ENCODE peak calls at places on chromosome 5, in eight cellular contexts. D, H, U, N, J, S, O and M are unnamed samples.

GRCh38 chr5:74201334-74202081 is 439.0 kb downstream of the ENC1 start:
- DNase-seq in D (peak), H (no peak), U (no peak), N (no peak), J (no peak), S (no peak), O (no peak), M (no peak)

GRCh38 chr5:68839019-68839552 is 254.7 kb upstream of the SLC30A5 start:
- DNase-seq in D (no peak), H (no peak), U (no peak), N (no peak), J (no peak), S (no peak), O (no peak), M (no peak)

GRCh38 chr5:175681045-175681974 is 23.4 kb downstream of the HRH2 start:
- DNase-seq in D (no peak), H (no peak), U (no peak), N (no peak), J (no peak), S (no peak), O (peak), M (no peak)

GRCh38 chr5:36585696-36586095 is 20.7 kb upstream of the SLC1A3 start:
- DNase-seq in D (no peak), H (no peak), U (no peak), N (no peak), J (no peak), S (no peak), O (no peak), M (no peak)

GRCh38 chr5:84148651-84149050 is 236.0 kb downstream of the EDIL3 start:
- DNase-seq in D (no peak), H (no peak), U (no peak), N (no peak), J (no peak), S (no peak), O (no peak), M (no peak)

GRCh38 chr5:150411245-150411979 is 1.3 kb downstream of the CD74 start:
- DNase-seq in D (peak), H (no peak), U (peak), N (peak), J (no peak), S (no peak), O (no peak), M (no peak)

GRCh38 chr5:53416144-53416730 is 64.2 kb upstream of the FST start:
- DNase-seq in D (no peak), H (no peak), U (no peak), N (no peak), J (no peak), S (no peak), O (no peak), M (no peak)

GRCh38 chr5:102830241-102830640 is 75.1 kb downstream of the PAM start:
- DNase-seq in D (no peak), H (no peak), U (no peak), N (no peak), J (no peak), S (no peak), O (no peak), M (no peak)

GRCh38 chr5:146402949-146403348 is 44.2 kb upstream of the TCERG1 start:
- DNase-seq in D (no peak), H (no peak), U (no peak), N (peak), J (no peak), S (no peak), O (no peak), M (no peak)

GRCh38 chr5:179914032-179914755 is 6.5 kb upstream of the TBC1D9B start:
- DNase-seq in D (peak), H (peak), U (no peak), N (peak), J (no peak), S (peak), O (no peak), M (no peak)

GRCh38 chr5:91357012-91357634 is 26.0 kb downstream of the ARRDC3 start:
- DNase-seq in D (no peak), H (no peak), U (no peak), N (peak), J (peak), S (no peak), O (no peak), M (peak)

GRCh38 chr5:112087222-112087621 is 330.2 kb upstream of the NREP start:
- DNase-seq in D (no peak), H (no peak), U (no peak), N (no peak), J (no peak), S (no peak), O (no peak), M (no peak)

GRCh38 chr5:28165116-28165515 is 1126.7 kb upstream of the CDH9 start:
- DNase-seq in D (no peak), H (no peak), U (no peak), N (peak), J (no peak), S (no peak), O (no peak), M (no peak)

GRCh38 chr5:113371788-113372196 is 63.0 kb downstream of the TSSK1B start:
- DNase-seq in D (no peak), H (no peak), U (no peak), N (no peak), J (no peak), S (no peak), O (no peak), M (no peak)

GRCh38 chr5:64606926-64607325 is 83.4 kb upstream of the SHISAL2B start:
- DNase-seq in D (no peak), H (no peak), U (no peak), N (no peak), J (no peak), S (no peak), O (no peak), M (no peak)

GRCh38 chr5:104606258-104606829 is 1043.8 kb upstream of the NUDT12 start:
- DNase-seq in D (no peak), H (no peak), U (no peak), N (no peak), J (no peak), S (no peak), O (no peak), M (no peak)

GRCh38 chr5:2239237-2239910 is 356.6 kb upstream of the IRX4 start:
- DNase-seq in D (no peak), H (no peak), U (no peak), N (no peak), J (no peak), S (no peak), O (no peak), M (no peak)

GRCh38 chr5:80711938-80712337 is 57.2 kb upstream of the DHFR start:
- DNase-seq in D (peak), H (peak), U (no peak), N (peak), J (peak), S (peak), O (no peak), M (peak)

GRCh38 chr5:172503925-172504730 is 49.8 kb upstream of the SH3PXD2B start:
- DNase-seq in D (no peak), H (no peak), U (no peak), N (no peak), J (no peak), S (no peak), O (peak), M (peak)